ENCODE peak calls at places on chromosomes 1 and 21, in seven cellular contexts. P is thyroid gland; W is HAP-1; M is CD4-positive, alpha-beta memory T cell; H is heart right ventricle; T is fibroblast of lung; A is CD8-positive, alpha-beta memory T cell. V is an unnamed sample. For H3K9me3 and H3K27me3, the result is how much of the 10 kb centered on the place peaks cover.

GRCh38 chr1:115665319-115665718 is 23.5 kb downstream of the VANGL1 start:
- DNase-seq in P (peak), W (no peak), M (no peak), H (no peak), T (no peak), A (no peak), V (no peak)

GRCh38 chr1:64864018-64864945 is 102.1 kb downstream of the JAK1 start:
- DNase-seq in P (peak), W (no peak), M (peak), H (peak), T (peak), A (peak), V (no peak)

GRCh38 chr1:11648732-11649158 is 5.5 kb downstream of the FBXO2 start:
- DNase-seq in P (peak), W (peak), M (no peak), H (no peak), T (no peak), A (peak), V (no peak)

GRCh38 chr21:24428539-24429186 is 1178.6 kb downstream of the MRPL39 start:
- DNase-seq in P (no peak), W (no peak), M (no peak), H (no peak), T (peak), A (no peak), V (no peak)

GRCh38 chr1:245046764-245047163 is 108.0 kb upstream of the KIF26B start:
- DNase-seq in P (peak), W (no peak), M (no peak), H (no peak), T (no peak), A (no peak), V (no peak)

GRCh38 chr1:39652105-39652504 is 12.7 kb upstream of the HEYL start:
- DNase-seq in P (no peak), W (no peak), M (no peak), H (peak), T (no peak), A (no peak), V (no peak)

GRCh38 chr1:52152976-52153375 is 11.1 kb downstream of the ZFYVE9 start:
- DNase-seq in P (no peak), W (no peak), M (no peak), H (no peak), T (no peak), A (no peak), V (no peak)

GRCh38 chr1:67213164-67213563 is 46.9 kb downstream of the IL23R start:
- DNase-seq in P (no peak), W (peak), M (no peak), H (no peak), T (peak), A (no peak), V (peak)

GRCh38 chr21:46096997-46097825 is 701 bp upstream of the COL6A2 start:
- DNase-seq in P (peak), W (peak), M (no peak), H (peak), T (peak), A (no peak), V (no peak)

GRCh38 chr1:36420409-36420808 is 22.7 kb upstream of the LSM10 start:
- DNase-seq in P (no peak), W (no peak), M (no peak), H (no peak), T (peak), A (no peak), V (no peak)

GRCh38 chr1:27365372-27366112 is 1.2 kb downstream of the MAP3K6 start:
- DNase-seq in P (peak), W (peak), M (peak), H (peak), T (peak), A (peak), V (peak)

GRCh38 chr1:180563013-180563827 is 4.5 kb downstream of the OVAAL start:
- DNase-seq in P (no peak), W (no peak), M (no peak), H (no peak), T (peak), A (no peak), V (peak)

GRCh38 chr1:150841626-150842025 is 33.6 kb upstream of the CTSK start:
- DNase-seq in P (no peak), W (no peak), M (no peak), H (no peak), T (no peak), A (no peak), V (no peak)

GRCh38 chr1:156498447-156499193 is 2.0 kb downstream of the MEF2D start:
- DNase-seq in P (peak), W (peak), M (no peak), H (peak), T (peak), A (no peak), V (no peak)

GRCh38 chr1:109619655-109620395 is at the start of gene AMPD2:
- DNase-seq in P (peak), W (peak), M (peak), H (peak), T (peak), A (peak), V (peak)

GRCh38 chr1:66296901-66297300 is 237.1 kb upstream of the SGIP1 start:
- DNase-seq in P (no peak), W (no peak), M (no peak), H (no peak), T (no peak), A (no peak), V (no peak)

GRCh38 chr1:44256762-44257554 is 43.7 kb downstream of the DMAP1 start:
- DNase-seq in P (no peak), W (no peak), M (no peak), H (no peak), T (no peak), A (no peak), V (no peak)

GRCh38 chr21:42833439-42833815 is 45.9 kb downstream of the WDR4 start:
- DNase-seq in P (no peak), W (peak), M (peak), H (no peak), T (peak), A (peak), V (peak)

GRCh38 chr1:29549001-29549400 is 312.7 kb downstream of the PTPRU start:
- DNase-seq in P (no peak), W (no peak), M (no peak), H (no peak), T (no peak), A (no peak), V (no peak)

GRCh38 chr1:205339717-205340116 is 17.0 kb downstream of the KLHDC8A start:
- DNase-seq in P (no peak), W (no peak), M (no peak), H (no peak), T (no peak), A (no peak), V (no peak)

GRCh38 chr1:160204526-160205241 is 500 bp upstream of the PEA15 start:
- DNase-seq in P (no peak), W (no peak), M (peak), H (no peak), T (no peak), A (no peak), V (no peak)

GRCh38 chr1:230807029-230807428 is 59.8 kb downstream of the CAPN9 start:
- DNase-seq in P (peak), W (no peak), M (no peak), H (peak), T (no peak), A (no peak), V (no peak)

GRCh38 chr1:178241057-178241456 is 147.2 kb downstream of the RASAL2 start:
- DNase-seq in P (no peak), W (no peak), M (no peak), H (no peak), T (peak), A (no peak), V (no peak)

GRCh38 chr21:40490408-40490807 is 356.6 kb downstream of the DSCAM start:
- DNase-seq in P (no peak), W (no peak), M (no peak), H (no peak), T (no peak), A (no peak), V (no peak)

GRCh38 chr1:204287466-204287881 is 72.3 kb downstream of the PLEKHA6 start:
- DNase-seq in P (no peak), W (no peak), M (no peak), H (no peak), T (no peak), A (no peak), V (no peak)

GRCh38 chr1:112849425-112849966 is 106.5 kb downstream of the SLC16A1 start:
- DNase-seq in P (no peak), W (peak), M (no peak), H (peak), T (peak), A (no peak), V (peak)

GRCh38 chr1:111888740-111889376 is 100.6 kb downstream of the KCND3 start:
- DNase-seq in P (no peak), W (no peak), M (no peak), H (no peak), T (no peak), A (no peak), V (no peak)

GRCh38 chr1:27416387-27417111 is 24.1 kb downstream of the GPR3 start:
- DNase-seq in P (no peak), W (peak), M (peak), H (no peak), T (peak), A (no peak), V (peak)

GRCh38 chr1:234893725-234894630 is 234.7 kb downstream of the TOMM20 start:
- DNase-seq in P (no peak), W (no peak), M (no peak), H (no peak), T (peak), A (no peak), V (no peak)

GRCh38 chr21:42227909-42228708 is 9.2 kb downstream of the ABCG1 start:
- DNase-seq in P (peak), W (no peak), M (peak), H (peak), T (peak), A (peak), V (peak)

GRCh38 chr1:3080236-3080964 is 11.4 kb downstream of the PRDM16 start:
- DNase-seq in P (no peak), W (no peak), M (no peak), H (no peak), T (no peak), A (no peak), V (no peak)

DNA sequence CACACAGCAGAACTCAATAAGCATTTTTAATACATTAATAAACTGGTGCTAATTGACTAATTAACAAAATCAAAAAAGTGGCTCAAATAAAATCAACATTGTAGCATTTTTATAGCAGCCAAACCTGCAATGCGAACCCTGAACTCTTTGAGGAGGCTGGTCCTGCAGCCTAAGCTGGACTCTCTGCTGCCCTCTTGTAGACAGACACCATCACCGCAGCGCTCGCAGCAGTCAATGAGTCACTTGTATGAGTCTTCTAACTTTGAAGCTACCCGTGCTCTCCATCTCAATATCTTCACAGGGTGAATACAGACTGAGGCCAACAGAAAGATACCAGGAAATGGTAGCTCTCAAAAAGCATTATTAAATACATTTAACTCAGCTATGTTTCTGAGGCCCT is 9.7 kb upstream of the KRTAP7-1 start:
- DNase-seq in P (no peak), W (peak), M (no peak), H (no peak), T (no peak), A (no peak), V (peak)
- H3K9me3 ChIP-seq in P (under half), W (under half), M (under half), H (under half), T (under half), A (under half), V (under half)

GRCh38 chr21:17783003-17783402 is 36.2 kb downstream of the C21orf91 start:
- DNase-seq in P (no peak), W (no peak), M (no peak), H (no peak), T (no peak), A (no peak), V (no peak)

GRCh38 chr21:17782051-17782450 is 37.1 kb downstream of the C21orf91 start:
- DNase-seq in P (no peak), W (no peak), M (peak), H (no peak), T (no peak), A (no peak), V (no peak)

GRCh38 chr21:17785403-17785788 is 33.8 kb downstream of the C21orf91 start:
- DNase-seq in P (no peak), W (no peak), M (no peak), H (no peak), T (no peak), A (no peak), V (no peak)

GRCh38 chr21:17784604-17785402 is 34.4 kb downstream of the C21orf91 start:
- DNase-seq in P (no peak), W (no peak), M (peak), H (no peak), T (no peak), A (no peak), V (no peak)

DNA sequence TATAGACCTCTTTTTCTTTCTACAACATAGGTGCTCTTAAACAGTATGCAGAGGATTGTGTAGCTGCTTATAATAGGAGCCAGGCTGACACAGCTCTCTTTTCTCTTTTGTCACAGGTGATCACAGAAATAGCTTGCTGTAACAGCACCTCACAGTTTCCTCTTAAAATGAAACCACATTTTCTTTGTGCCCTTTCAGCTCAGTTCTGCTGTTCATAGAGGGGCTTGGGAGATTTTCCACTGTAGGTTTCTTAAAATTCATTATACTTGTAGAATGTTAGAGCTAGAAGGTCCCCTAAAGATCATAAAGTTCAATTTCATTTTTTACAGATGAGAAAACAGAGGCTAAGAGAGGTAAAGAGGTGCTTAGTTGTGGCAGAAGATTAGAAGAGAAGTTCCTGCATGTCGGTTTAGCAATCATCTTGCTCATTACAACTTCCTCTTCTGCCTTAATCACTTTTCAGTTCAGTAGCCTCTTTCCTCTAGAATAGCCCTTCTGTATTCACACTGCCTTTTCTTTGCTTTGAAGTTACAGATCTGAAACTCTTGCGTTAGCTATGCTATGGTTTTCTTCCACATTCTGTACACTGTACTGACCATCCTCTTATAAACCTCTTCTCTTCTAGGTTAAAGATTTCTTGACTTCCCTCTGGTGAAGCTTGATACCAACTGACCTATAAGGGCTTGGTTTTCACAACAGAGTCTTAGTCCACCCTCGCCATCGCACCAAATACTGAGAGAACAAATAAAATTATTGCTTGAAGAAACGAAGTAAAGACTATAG is 35.1 kb downstream of the C21orf91 start:
- DNase-seq in P (no peak), W (no peak), M (peak), H (no peak), T (no peak), A (no peak), V (no peak)
- H3K4me3 ChIP-seq in P (no peak), W (no peak), M (peak), H (no peak), T (no peak), A (peak), V (no peak)

DNA sequence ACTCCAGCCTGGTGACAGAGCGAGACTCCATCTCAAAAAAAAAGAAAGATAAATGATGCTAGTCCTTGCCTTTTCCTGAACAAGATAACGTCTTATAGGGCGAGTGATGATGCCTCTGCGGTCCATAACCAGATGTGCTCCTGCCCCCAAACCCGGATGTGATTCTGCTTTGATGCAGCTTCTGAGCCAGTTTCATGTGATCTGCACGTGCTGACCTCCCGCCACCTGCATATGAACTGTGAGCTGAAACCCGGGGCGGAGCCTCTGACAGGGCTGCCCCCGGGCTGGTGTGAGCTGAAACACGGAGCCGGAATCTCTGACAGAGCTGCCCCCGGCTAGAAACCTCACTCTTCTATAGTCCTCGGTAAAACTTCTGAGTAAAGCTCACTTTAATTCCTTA is 1.3 kb downstream of the KRTAP12-4 start:
- DNase-seq in P (no peak), W (no peak), M (no peak), H (no peak), T (no peak), A (no peak), V (no peak)
- H3K27me3 ChIP-seq in P (under half), W (under half), M (under half), H (under half), T (under half), A (under half), V (under half)

GRCh38 chr21:44492572-44493385 is 37.5 kb downstream of the LRRC3 start:
- DNase-seq in P (no peak), W (no peak), M (no peak), H (no peak), T (no peak), A (no peak), V (no peak)
- H3K9me3 ChIP-seq in P (under half), W (under half), M (under half), H (under half), T (under half), A (under half), V (under half)

DNA sequence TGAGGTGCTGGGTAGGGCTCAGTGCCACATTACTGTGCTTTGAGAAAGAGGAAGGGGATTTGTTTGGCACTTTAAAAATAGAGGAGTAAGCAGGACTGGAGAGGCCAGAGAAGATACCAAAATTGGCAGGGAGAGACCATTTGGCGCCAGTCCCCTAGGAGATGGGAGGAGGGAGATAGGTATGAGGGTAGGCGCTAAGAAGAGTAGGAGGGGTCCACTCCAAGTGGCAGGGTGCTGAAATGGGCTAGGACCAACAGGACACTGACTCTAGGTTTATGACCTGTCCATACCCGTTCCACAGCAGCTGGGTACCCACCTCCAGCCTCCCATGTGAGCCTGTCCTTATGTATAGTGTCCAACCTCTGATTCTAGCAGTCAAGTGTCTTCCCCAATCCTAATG is 1.0 kb upstream of the CRTC2 start:
- DNase-seq in P (no peak), W (no peak), M (no peak), H (no peak), T (no peak), A (no peak), V (no peak)
- H3K4me3 ChIP-seq in P (no peak), W (no peak), M (no peak), H (no peak), T (no peak), A (no peak), V (no peak)

GRCh38 chr1:2024887-2025286 is 5.7 kb downstream of the GABRD start:
- DNase-seq in P (no peak), W (no peak), M (no peak), H (no peak), T (no peak), A (no peak), V (no peak)

GRCh38 chr1:2021550-2021949 is 2.4 kb downstream of the GABRD start:
- DNase-seq in P (no peak), W (no peak), M (no peak), H (no peak), T (no peak), A (no peak), V (no peak)

GRCh38 chr1:2024451-2024850 is 5.3 kb downstream of the GABRD start:
- DNase-seq in P (no peak), W (no peak), M (no peak), H (no peak), T (no peak), A (no peak), V (no peak)

GRCh38 chr1:2022063-2022770 is 3.1 kb downstream of the GABRD start:
- DNase-seq in P (no peak), W (no peak), M (no peak), H (no peak), T (no peak), A (no peak), V (no peak)

GRCh38 chr1:2023187-2023586 is 4.0 kb downstream of the GABRD start:
- DNase-seq in P (no peak), W (no peak), M (no peak), H (no peak), T (no peak), A (no peak), V (no peak)
- H3K27me3 ChIP-seq in P (under half), W (under half), M (under half), H (half or more), T (under half), A (under half), V (under half)